ENCODE peak calls at places on chromosome 20, in four cellular contexts. L, I, V and C are unnamed samples. For H3K79me1, the result is how much of the 10 kb centered on the place peaks cover.

GRCh38 chr20:11426938-11427337 is 490.8 kb upstream of the BTBD3 start:
- DNase-seq in L (no peak), I (no peak), V (no peak), C (no peak)

GRCh38 chr20:2130062-2130591 is 28.5 kb downstream of the STK35 start:
- DNase-seq in L (no peak), I (no peak), V (no peak), C (no peak)

GRCh38 chr20:46808565-46808964 is 86.1 kb upstream of the EYA2 start:
- DNase-seq in L (no peak), I (no peak), V (no peak), C (no peak)

GRCh38 chr20:48583171-48583570 is 244.6 kb downstream of the PREX1 start:
- DNase-seq in L (no peak), I (no peak), V (no peak), C (no peak)

GRCh38 chr20:32966881-32967781 is 37.1 kb downstream of the SUN5 start:
- DNase-seq in L (peak), I (peak), V (no peak), C (no peak)

GRCh38 chr20:366719-367485 is 13.7 kb upstream of the TRIB3 start:
- DNase-seq in L (no peak), I (no peak), V (no peak), C (no peak)

GRCh38 chr20:53735536-53736050 is 142.0 kb upstream of the ZNF217 start:
- DNase-seq in L (no peak), I (no peak), V (peak), C (no peak)

GRCh38 chr20:33668087-33668790 is 1.5 kb downstream of the ACTL10 start:
- DNase-seq in L (no peak), I (peak), V (no peak), C (no peak)

GRCh38 chr20:48668451-48668946 is 159.3 kb downstream of the PREX1 start:
- DNase-seq in L (no peak), I (no peak), V (no peak), C (no peak)

GRCh38 chr20:13821876-13822275 is 37.0 kb downstream of the NDUFAF5 start:
- DNase-seq in L (no peak), I (no peak), V (no peak), C (no peak)

GRCh38 chr20:21704408-21705385 is 767 bp upstream of the PAX1 start:
- DNase-seq in L (peak), I (no peak), V (no peak), C (peak)

GRCh38 chr20:479487-479886 is 17.2 kb upstream of the TBC1D20 start:
- DNase-seq in L (no peak), I (no peak), V (peak), C (no peak)

GRCh38 chr20:44215125-44215524 is 4.6 kb upstream of the OSER1 start:
- DNase-seq in L (peak), I (peak), V (peak), C (peak)

GRCh38 chr20:47711046-47711752 is 74.1 kb downstream of the SULF2 start:
- DNase-seq in L (no peak), I (no peak), V (no peak), C (no peak)

GRCh38 chr20:650281-650680 is 2.7 kb downstream of the SRXN1 start:
- DNase-seq in L (no peak), I (no peak), V (no peak), C (no peak)

GRCh38 chr20:38843346-38843745 is 37.8 kb downstream of the PPP1R16B start:
- DNase-seq in L (no peak), I (no peak), V (no peak), C (no peak)

GRCh38 chr20:48492188-48493070 is 335.4 kb downstream of the PREX1 start:
- DNase-seq in L (no peak), I (peak), V (no peak), C (no peak)

GRCh38 chr20:23112595-23112994 is 26.5 kb upstream of the CD93 start:
- DNase-seq in L (no peak), I (no peak), V (no peak), C (no peak)

DNA sequence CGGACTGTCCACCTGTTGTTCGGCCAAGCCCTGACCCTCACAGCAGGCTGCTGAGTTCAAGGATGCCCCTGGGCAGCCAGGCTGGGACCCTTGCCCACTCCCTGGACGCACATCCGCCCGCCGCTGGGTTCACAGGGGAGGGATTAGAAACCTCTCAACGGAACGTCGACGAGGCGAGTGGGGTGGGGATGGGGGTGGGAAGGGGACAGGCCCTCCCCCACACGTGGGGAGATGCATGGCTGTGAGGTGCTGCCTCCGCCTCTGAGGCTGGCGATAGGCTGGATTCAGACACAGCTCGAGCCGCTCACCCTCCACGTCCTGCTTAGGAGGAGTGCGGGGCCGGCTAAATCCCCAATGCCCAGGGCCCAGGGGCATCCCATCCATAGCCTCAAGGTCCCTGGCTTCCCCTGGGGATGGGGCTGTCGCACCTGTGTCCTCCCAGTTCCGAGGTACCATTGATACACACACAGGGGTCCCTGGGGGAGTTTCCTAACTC is 90.6 kb upstream of the BHLHE23 start:
- DNase-seq in L (peak), I (peak), V (no peak), C (no peak)
- H2BK120ac ChIP-seq in L (no peak), I (no peak), V (no peak), C (no peak)

DNA sequence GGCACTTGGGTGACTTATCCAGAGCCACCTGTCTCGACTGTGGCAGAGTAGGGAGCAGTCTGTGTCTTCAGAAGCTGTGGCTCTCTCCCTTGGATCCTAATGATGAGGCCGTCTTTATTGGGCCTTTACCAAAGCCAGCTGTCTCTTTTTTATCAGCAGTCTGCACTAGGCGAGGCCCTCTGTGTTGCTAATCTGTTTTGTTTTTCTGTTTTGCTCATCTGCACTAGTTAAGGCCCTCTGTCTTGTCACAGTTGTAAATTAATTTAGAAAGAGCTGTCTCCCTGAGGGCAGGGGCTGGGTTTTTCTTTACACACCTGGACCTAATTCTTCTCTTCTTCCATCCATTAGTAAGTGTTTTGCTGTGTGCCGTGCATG is 45.0 kb downstream of the CDS2 start:
- DNase-seq in L (no peak), I (no peak), V (no peak), C (no peak)
- H3K79me1 ChIP-seq in L (under half), I (under half), V (under half), C (under half)

GRCh38 chr20:59125909-59126308 is 37.7 kb upstream of the ZNF831 start:
- DNase-seq in L (no peak), I (no peak), V (no peak), C (no peak)
- H4K5ac ChIP-seq in L (no peak), I (no peak), V (no peak), C (no peak)

GRCh38 chr20:62121776-62122658 is at the start of gene LSM14B:
- DNase-seq in L (peak), I (peak), V (peak), C (peak)
- H2BK120ac ChIP-seq in L (no peak), I (no peak), V (peak), C (no peak)

GRCh38 chr20:51427625-51428291 is 114.8 kb downstream of the NFATC2 start:
- DNase-seq in L (no peak), I (no peak), V (no peak), C (no peak)

GRCh38 chr20:51429144-51429482 is 113.4 kb downstream of the NFATC2 start:
- DNase-seq in L (no peak), I (no peak), V (no peak), C (no peak)

GRCh38 chr20:51429696-51430095 is 112.8 kb downstream of the NFATC2 start:
- DNase-seq in L (no peak), I (no peak), V (no peak), C (no peak)

GRCh38 chr20:51426879-51427624 is 115.5 kb downstream of the NFATC2 start:
- DNase-seq in L (no peak), I (no peak), V (no peak), C (no peak)

DNA sequence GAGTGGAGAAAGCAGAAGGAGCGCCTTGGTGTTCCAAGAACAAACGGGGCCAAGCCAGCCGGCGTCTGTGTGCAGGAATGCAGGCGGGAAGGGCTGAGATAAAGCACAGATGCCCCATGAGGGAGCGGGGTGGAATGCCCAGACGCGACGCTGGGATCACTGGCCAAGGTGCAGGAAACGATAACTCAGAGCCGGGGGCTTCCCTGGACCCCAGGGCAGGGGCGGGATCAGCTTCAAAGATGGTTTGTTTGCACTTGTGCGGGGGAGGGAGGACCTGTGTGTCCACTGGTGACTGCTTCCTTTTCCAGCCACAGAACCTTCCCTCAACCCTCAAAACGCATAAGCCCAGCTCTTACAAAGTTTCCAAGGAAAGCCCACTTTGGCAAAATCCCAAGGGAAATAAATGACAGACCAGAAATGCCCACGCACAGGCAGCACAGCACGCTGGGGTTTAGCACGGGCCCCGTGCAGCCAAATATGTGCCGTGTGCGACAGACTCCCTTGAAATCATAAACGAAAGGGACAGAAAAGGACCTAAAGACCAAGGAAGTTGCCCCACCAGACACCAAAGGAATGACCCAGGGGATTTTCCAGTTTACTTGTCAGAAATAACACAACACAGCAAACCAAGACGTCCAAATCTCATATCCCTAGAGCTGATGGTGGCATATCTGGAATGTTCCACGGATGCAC is 113.9 kb downstream of the NFATC2 start:
- DNase-seq in L (no peak), I (no peak), V (peak), C (peak)
- H3K79me1 ChIP-seq in L (under half), I (under half), V (under half), C (under half)

DNA sequence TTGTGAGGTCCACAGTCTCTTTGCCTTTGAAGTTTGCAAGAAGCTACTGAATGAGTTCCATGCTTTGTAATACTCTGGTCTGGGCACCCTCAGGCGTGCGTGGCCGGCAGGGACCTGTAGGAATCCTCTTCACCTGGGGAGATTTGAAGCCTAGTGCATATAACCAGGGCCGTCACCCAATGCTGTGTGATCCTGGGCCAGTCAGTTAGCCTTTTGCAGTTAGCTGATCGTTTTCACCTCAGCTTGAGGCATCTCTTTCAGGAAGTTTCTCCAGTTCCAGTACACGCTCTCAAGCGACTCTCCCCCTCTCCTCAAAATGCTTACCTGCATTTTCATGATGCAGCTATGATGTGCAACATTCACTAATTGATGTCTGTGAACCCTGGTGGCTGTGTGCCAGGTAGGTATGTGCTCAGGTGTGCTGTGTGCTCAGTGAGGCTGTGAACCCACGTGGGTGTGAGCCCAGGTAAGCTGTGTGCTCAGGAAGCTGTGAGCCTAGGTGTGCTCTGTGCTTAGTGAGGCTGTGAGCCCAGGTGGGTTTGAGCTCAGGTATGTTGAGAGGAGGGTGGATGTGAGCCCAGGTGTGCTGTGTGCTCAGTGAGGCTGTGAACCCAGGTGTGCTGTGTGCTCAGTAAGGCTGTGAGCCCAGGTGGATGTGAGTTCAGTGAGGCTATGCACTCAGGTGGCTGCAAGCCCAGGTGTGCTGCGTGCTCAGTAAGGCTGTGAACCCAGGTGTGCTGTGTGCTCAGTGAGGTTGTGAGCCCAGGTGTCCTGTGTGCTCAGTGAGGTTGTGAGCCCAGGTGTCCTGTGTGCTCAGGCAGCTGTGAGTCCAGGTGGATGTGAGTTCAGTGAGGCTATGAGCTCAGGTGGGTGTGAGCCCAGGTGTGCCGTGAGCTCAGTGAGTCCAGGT is 120.4 kb downstream of the PHACTR3 start:
- DNase-seq in L (no peak), I (no peak), V (no peak), C (no peak)
- H4K5ac ChIP-seq in L (no peak), I (no peak), V (no peak), C (no peak)

DNA sequence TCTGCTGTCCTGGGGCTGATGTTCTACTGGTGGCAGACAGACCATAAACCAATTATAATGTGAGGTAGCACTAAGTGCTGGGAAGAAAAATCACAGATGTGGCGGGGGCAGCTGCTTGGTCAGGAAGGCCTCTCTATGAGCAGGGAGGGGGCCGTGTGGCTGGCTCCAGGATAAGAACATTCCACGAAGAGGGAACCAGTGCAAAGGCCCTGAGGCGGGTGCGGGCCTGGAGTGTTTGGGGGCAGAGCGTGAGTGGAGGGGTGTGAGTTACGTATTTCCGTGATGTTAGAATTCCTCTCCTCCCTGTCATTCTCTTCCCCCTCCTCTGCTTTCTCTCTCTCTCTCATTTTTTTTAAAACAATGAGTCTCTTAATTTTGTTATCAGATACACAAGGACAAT is 67.2 kb downstream of the CEBPB start:
- DNase-seq in L (no peak), I (no peak), V (no peak), C (no peak)
- H2BK120ac ChIP-seq in L (no peak), I (no peak), V (peak), C (no peak)